ENCODE peak calls at places on chromosomes 1 and 21, in seven cellular contexts. One of them, this sample, is unnamed. For H3K4me1, the result is how much of the 10 kb centered on the place peaks cover.

GRCh38 chr1:36024761-36025303 is 59.1 kb upstream of the TEKT2 start:
- DNase-seq in IMR-90: no peak
- DNase-seq in H1: no peak
- DNase-seq in neuronal stem cell: no peak
- DNase-seq in mesenchymal stem cell: no peak
- DNase-seq in H9: no peak
- DNase-seq in trophoblast cell: no peak
- DNase-seq in this sample: no peak

GRCh38 chr1:164446020-164446419 is 113.0 kb upstream of the PBX1 start:
- DNase-seq in IMR-90: no peak
- DNase-seq in H1: no peak
- DNase-seq in neuronal stem cell: no peak
- DNase-seq in mesenchymal stem cell: no peak
- DNase-seq in H9: no peak
- DNase-seq in trophoblast cell: no peak
- DNase-seq in this sample: no peak

GRCh38 chr1:64340361-64340760 is 129.6 kb upstream of the CACHD1 start:
- DNase-seq in IMR-90: no peak
- DNase-seq in H1: no peak
- DNase-seq in neuronal stem cell: no peak
- DNase-seq in mesenchymal stem cell: no peak
- DNase-seq in H9: no peak
- DNase-seq in trophoblast cell: no peak
- DNase-seq in this sample: no peak

GRCh38 chr1:235079443-235079967 is 49.1 kb downstream of the TOMM20 start:
- DNase-seq in IMR-90: peak
- DNase-seq in H1: no peak
- DNase-seq in neuronal stem cell: no peak
- DNase-seq in mesenchymal stem cell: peak
- DNase-seq in H9: peak
- DNase-seq in trophoblast cell: peak
- DNase-seq in this sample: peak

GRCh38 chr1:43857163-43857562 is 76.4 kb upstream of the ARTN start:
- DNase-seq in IMR-90: no peak
- DNase-seq in H1: no peak
- DNase-seq in neuronal stem cell: no peak
- DNase-seq in mesenchymal stem cell: no peak
- DNase-seq in H9: no peak
- DNase-seq in trophoblast cell: no peak
- DNase-seq in this sample: no peak

GRCh38 chr1:229509576-229509975 is 1.4 kb upstream of the NUP133 start:
- DNase-seq in IMR-90: peak
- DNase-seq in H1: no peak
- DNase-seq in neuronal stem cell: no peak
- DNase-seq in mesenchymal stem cell: peak
- DNase-seq in H9: no peak
- DNase-seq in trophoblast cell: no peak
- DNase-seq in this sample: no peak

GRCh38 chr1:223143760-223144248 is 756 bp upstream of the TLR5 start:
- DNase-seq in IMR-90: no peak
- DNase-seq in H1: no peak
- DNase-seq in neuronal stem cell: no peak
- DNase-seq in mesenchymal stem cell: no peak
- DNase-seq in H9: no peak
- DNase-seq in trophoblast cell: no peak
- DNase-seq in this sample: no peak

GRCh38 chr21:25939396-25939761 is 204.6 kb downstream of the GABPA start:
- DNase-seq in IMR-90: no peak
- DNase-seq in H1: no peak
- DNase-seq in neuronal stem cell: no peak
- DNase-seq in mesenchymal stem cell: peak
- DNase-seq in H9: no peak
- DNase-seq in trophoblast cell: no peak
- DNase-seq in this sample: no peak

GRCh38 chr1:114024049-114024448 is 44.8 kb downstream of the OLFML3 start:
- DNase-seq in IMR-90: no peak
- DNase-seq in H1: no peak
- DNase-seq in neuronal stem cell: peak
- DNase-seq in mesenchymal stem cell: no peak
- DNase-seq in H9: peak
- DNase-seq in trophoblast cell: peak
- DNase-seq in this sample: peak

GRCh38 chr1:240152611-240153297 is 61.1 kb downstream of the FMN2 start:
- DNase-seq in IMR-90: peak
- DNase-seq in H1: no peak
- DNase-seq in neuronal stem cell: no peak
- DNase-seq in mesenchymal stem cell: peak
- DNase-seq in H9: no peak
- DNase-seq in trophoblast cell: peak
- DNase-seq in this sample: no peak

GRCh38 chr1:55575571-55576279 is 360.6 kb upstream of the USP24 start:
- DNase-seq in IMR-90: no peak
- DNase-seq in H1: no peak
- DNase-seq in neuronal stem cell: no peak
- DNase-seq in mesenchymal stem cell: no peak
- DNase-seq in H9: no peak
- DNase-seq in trophoblast cell: no peak
- DNase-seq in this sample: no peak

GRCh38 chr1:214101246-214101645 is 113.5 kb downstream of the PROX1 start:
- DNase-seq in IMR-90: no peak
- DNase-seq in H1: no peak
- DNase-seq in neuronal stem cell: no peak
- DNase-seq in mesenchymal stem cell: no peak
- DNase-seq in H9: no peak
- DNase-seq in trophoblast cell: no peak
- DNase-seq in this sample: peak

GRCh38 chr1:227607336-227607898 is 44.1 kb downstream of the ZNF678 start:
- DNase-seq in IMR-90: no peak
- DNase-seq in H1: no peak
- DNase-seq in neuronal stem cell: no peak
- DNase-seq in mesenchymal stem cell: no peak
- DNase-seq in H9: no peak
- DNase-seq in trophoblast cell: no peak
- DNase-seq in this sample: no peak

GRCh38 chr21:18869105-18869504 is 465.5 kb upstream of the TMPRSS15 start:
- DNase-seq in IMR-90: no peak
- DNase-seq in H1: no peak
- DNase-seq in neuronal stem cell: no peak
- DNase-seq in mesenchymal stem cell: no peak
- DNase-seq in H9: no peak
- DNase-seq in trophoblast cell: no peak
- DNase-seq in this sample: no peak

GRCh38 chr1:198713081-198713480 is 74.2 kb downstream of the PTPRC start:
- DNase-seq in IMR-90: peak
- DNase-seq in H1: no peak
- DNase-seq in neuronal stem cell: no peak
- DNase-seq in mesenchymal stem cell: peak
- DNase-seq in H9: no peak
- DNase-seq in trophoblast cell: peak
- DNase-seq in this sample: no peak

GRCh38 chr1:199113265-199113869 is 474.5 kb downstream of the PTPRC start:
- DNase-seq in IMR-90: peak
- DNase-seq in H1: peak
- DNase-seq in neuronal stem cell: peak
- DNase-seq in mesenchymal stem cell: peak
- DNase-seq in H9: peak
- DNase-seq in trophoblast cell: peak
- DNase-seq in this sample: peak

GRCh38 chr1:45796381-45796780 is 7.0 kb upstream of the MAST2 start:
- DNase-seq in IMR-90: no peak
- DNase-seq in H1: no peak
- DNase-seq in neuronal stem cell: no peak
- DNase-seq in mesenchymal stem cell: no peak
- DNase-seq in H9: no peak
- DNase-seq in trophoblast cell: no peak
- DNase-seq in this sample: no peak

GRCh38 chr1:30397576-30397975 is 325.8 kb downstream of the MATN1 start:
- DNase-seq in IMR-90: no peak
- DNase-seq in H1: no peak
- DNase-seq in neuronal stem cell: no peak
- DNase-seq in mesenchymal stem cell: no peak
- DNase-seq in H9: no peak
- DNase-seq in trophoblast cell: no peak
- DNase-seq in this sample: no peak

GRCh38 chr1:165152727-165153126 is 203.8 kb downstream of the LMX1A start:
- DNase-seq in IMR-90: no peak
- DNase-seq in H1: no peak
- DNase-seq in neuronal stem cell: no peak
- DNase-seq in mesenchymal stem cell: no peak
- DNase-seq in H9: peak
- DNase-seq in trophoblast cell: peak
- DNase-seq in this sample: peak

GRCh38 chr1:76059461-76059860 is 15.1 kb upstream of the ST6GALNAC3 start:
- DNase-seq in IMR-90: no peak
- DNase-seq in H1: no peak
- DNase-seq in neuronal stem cell: no peak
- DNase-seq in mesenchymal stem cell: no peak
- DNase-seq in H9: no peak
- DNase-seq in trophoblast cell: no peak
- DNase-seq in this sample: no peak

GRCh38 chr1:116448785-116449385 is 75.8 kb downstream of the ATP1A1 start:
- DNase-seq in IMR-90: peak
- DNase-seq in H1: no peak
- DNase-seq in neuronal stem cell: no peak
- DNase-seq in mesenchymal stem cell: peak
- DNase-seq in H9: no peak
- DNase-seq in trophoblast cell: peak
- DNase-seq in this sample: no peak

GRCh38 chr1:230087034-230087721 is 20.1 kb downstream of the GALNT2 start:
- DNase-seq in IMR-90: no peak
- DNase-seq in H1: no peak
- DNase-seq in neuronal stem cell: no peak
- DNase-seq in mesenchymal stem cell: no peak
- DNase-seq in H9: peak
- DNase-seq in trophoblast cell: no peak
- DNase-seq in this sample: no peak

GRCh38 chr1:68585371-68585770 is 88.5 kb upstream of the DEPDC1 start:
- DNase-seq in IMR-90: no peak
- DNase-seq in H1: no peak
- DNase-seq in neuronal stem cell: no peak
- DNase-seq in mesenchymal stem cell: no peak
- DNase-seq in H9: no peak
- DNase-seq in trophoblast cell: no peak
- DNase-seq in this sample: no peak

DNA sequence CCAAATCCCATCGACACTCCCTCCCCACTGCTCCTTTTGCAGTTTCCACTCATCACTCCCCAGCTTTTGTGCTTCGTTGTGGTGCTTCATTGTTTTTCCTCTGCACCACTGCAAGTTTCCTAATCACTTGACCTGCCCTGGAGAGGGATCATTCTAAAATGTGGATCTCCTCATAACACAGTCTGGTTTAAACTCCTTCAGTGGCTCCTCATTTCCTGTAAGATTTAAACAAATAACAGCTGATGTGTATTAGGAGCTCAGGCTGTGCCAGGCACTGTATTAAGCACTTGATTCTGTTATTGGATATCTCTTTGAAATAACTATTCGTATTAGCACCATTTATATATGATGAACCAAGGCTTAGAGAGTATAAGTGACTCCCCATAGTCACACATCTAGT is 51.3 kb downstream of the MAP10 start:
- DNase-seq in IMR-90: peak
- DNase-seq in H1: no peak
- DNase-seq in neuronal stem cell: no peak
- DNase-seq in mesenchymal stem cell: no peak
- DNase-seq in H9: no peak
- DNase-seq in trophoblast cell: no peak
- DNase-seq in this sample: peak
- H2AK5ac ChIP-seq in IMR-90: no peak
- H2AK5ac ChIP-seq in H1: no peak
- H2AK5ac ChIP-seq in neuronal stem cell: no peak
- H2AK5ac ChIP-seq in mesenchymal stem cell: peak
- H2AK5ac ChIP-seq in H9: no peak
- H2AK5ac ChIP-seq in trophoblast cell: no peak
- H2AK5ac ChIP-seq in this sample: no peak

GRCh38 chr1:202143011-202143767 is 1.3 kb downstream of the ARL8A start:
- DNase-seq in IMR-90: no peak
- DNase-seq in H1: no peak
- DNase-seq in neuronal stem cell: no peak
- DNase-seq in mesenchymal stem cell: peak
- DNase-seq in H9: no peak
- DNase-seq in trophoblast cell: peak
- DNase-seq in this sample: no peak
- H3K4me1 ChIP-seq in IMR-90: under half
- H3K4me1 ChIP-seq in H1: under half
- H3K4me1 ChIP-seq in neuronal stem cell: under half
- H3K4me1 ChIP-seq in mesenchymal stem cell: under half
- H3K4me1 ChIP-seq in H9: under half
- H3K4me1 ChIP-seq in trophoblast cell: under half
- H3K4me1 ChIP-seq in this sample: under half

DNA sequence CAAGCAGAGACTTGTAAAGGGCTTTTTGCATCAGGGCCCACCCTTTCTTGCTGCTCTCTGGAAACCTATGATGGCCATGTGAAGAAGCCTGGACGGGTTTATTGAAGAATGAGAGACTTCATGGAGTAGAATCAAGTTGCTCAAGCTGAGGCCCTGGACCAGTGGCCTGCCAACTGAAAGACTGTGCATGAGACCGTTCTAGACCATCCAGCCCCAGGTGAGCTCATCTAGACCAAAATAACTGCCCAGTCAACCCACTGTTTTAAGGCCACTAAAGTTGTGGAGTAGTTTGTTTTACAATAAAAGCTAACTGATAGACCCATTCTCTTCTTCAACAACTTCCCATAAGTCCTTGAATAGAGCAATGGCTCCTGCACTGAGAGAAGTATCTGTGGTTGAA is 11.8 kb upstream of the ENAH start:
- DNase-seq in IMR-90: no peak
- DNase-seq in H1: no peak
- DNase-seq in neuronal stem cell: no peak
- DNase-seq in mesenchymal stem cell: no peak
- DNase-seq in H9: no peak
- DNase-seq in trophoblast cell: no peak
- DNase-seq in this sample: no peak
- H2AK5ac ChIP-seq in IMR-90: no peak
- H2AK5ac ChIP-seq in H1: no peak
- H2AK5ac ChIP-seq in neuronal stem cell: no peak
- H2AK5ac ChIP-seq in mesenchymal stem cell: no peak
- H2AK5ac ChIP-seq in H9: no peak
- H2AK5ac ChIP-seq in trophoblast cell: no peak
- H2AK5ac ChIP-seq in this sample: no peak

GRCh38 chr21:35349378-35350080 is 300.4 kb upstream of the RUNX1 start:
- DNase-seq in IMR-90: peak
- DNase-seq in H1: no peak
- DNase-seq in neuronal stem cell: no peak
- DNase-seq in mesenchymal stem cell: no peak
- DNase-seq in H9: no peak
- DNase-seq in trophoblast cell: no peak
- DNase-seq in this sample: no peak

GRCh38 chr21:35352066-35352770 is 303.1 kb upstream of the RUNX1 start:
- DNase-seq in IMR-90: peak
- DNase-seq in H1: no peak
- DNase-seq in neuronal stem cell: no peak
- DNase-seq in mesenchymal stem cell: peak
- DNase-seq in H9: no peak
- DNase-seq in trophoblast cell: peak
- DNase-seq in this sample: no peak

GRCh38 chr21:35351434-35351833 is 302.3 kb upstream of the RUNX1 start:
- DNase-seq in IMR-90: no peak
- DNase-seq in H1: no peak
- DNase-seq in neuronal stem cell: no peak
- DNase-seq in mesenchymal stem cell: no peak
- DNase-seq in H9: no peak
- DNase-seq in trophoblast cell: peak
- DNase-seq in this sample: no peak

GRCh38 chr21:35352787-35353186 is 303.7 kb upstream of the RUNX1 start:
- DNase-seq in IMR-90: no peak
- DNase-seq in H1: no peak
- DNase-seq in neuronal stem cell: no peak
- DNase-seq in mesenchymal stem cell: no peak
- DNase-seq in H9: no peak
- DNase-seq in trophoblast cell: peak
- DNase-seq in this sample: no peak

GRCh38 chr21:35350965-35351364 is 301.9 kb upstream of the RUNX1 start:
- DNase-seq in IMR-90: peak
- DNase-seq in H1: no peak
- DNase-seq in neuronal stem cell: no peak
- DNase-seq in mesenchymal stem cell: peak
- DNase-seq in H9: no peak
- DNase-seq in trophoblast cell: no peak
- DNase-seq in this sample: no peak
- H3K4me1 ChIP-seq in IMR-90: under half
- H3K4me1 ChIP-seq in H1: under half
- H3K4me1 ChIP-seq in neuronal stem cell: under half
- H3K4me1 ChIP-seq in mesenchymal stem cell: under half
- H3K4me1 ChIP-seq in H9: under half
- H3K4me1 ChIP-seq in trophoblast cell: under half
- H3K4me1 ChIP-seq in this sample: under half

This sample was measured in mesendoderm.